ENCODE peak calls at places on chromosomes 4 and X, in nine cellular contexts. Y is HFF-Myc, M is progenitor cell of endocrine pancreas, Q is A549, T is brain microvascular endothelial cell, O is fibroblast of pulmonary artery, P is tibial nerve, F is PC-9, D is psoas muscle. J is an unnamed sample.

GRCh38 chr4:78356251-78356650 is 195.3 kb upstream of the ANXA3 start:
- DNase-seq in D (no peak), Y (no peak), P (no peak), Q (no peak), O (no peak), F (no peak), T (no peak), M (no peak), J (no peak)

GRCh38 chrX:15564981-15565579 is 35.7 kb downstream of the ACE2 start:
- DNase-seq in P (peak; percentile 38), T (peak; percentile 48), F (peak; percentile 80), Y (peak; percentile 33), O (peak; percentile 89), M (peak; percentile 19), D (peak; percentile 75), Q (peak; percentile 13), J (peak; percentile 8)

GRCh38 chrX:40444798-40445496 is 135.8 kb upstream of the ATP6AP2 start:
- DNase-seq in T (no peak), F (no peak), O (no peak), Q (no peak), P (no peak), Y (no peak), M (no peak), D (no peak), J (no peak)

GRCh38 chrX:130171446-130172126 is at the start of gene RAB33A:
- DNase-seq in T (no peak), M (no peak), D (no peak), Y (no peak), Q (no peak), F (no peak), P (no peak), O (peak; percentile 11), J (no peak)

GRCh38 chrX:45667666-45668065 is 467.0 kb upstream of the DIPK2B start:
- DNase-seq in T (no peak), P (no peak), Y (no peak), F (no peak), O (peak; percentile 6), D (no peak), Q (no peak), M (no peak), J (no peak)

GRCh38 chrX:114611018-114611619 is 27.2 kb downstream of the HTR2C start:
- DNase-seq in Q (peak; percentile 9), T (peak; percentile 28), O (peak; percentile 60), M (peak; percentile 15), F (no peak), Y (peak; percentile 14), D (no peak), P (peak; percentile 18), J (peak; percentile 28)

GRCh38 chr4:140567722-140568121 is 1.0 kb downstream of the UCP1 start:
- DNase-seq in F (no peak), Y (no peak), M (peak; percentile 15), Q (no peak), T (no peak), D (no peak), O (peak; percentile 4), P (no peak), J (no peak)

GRCh38 chrX:17802756-17803155 is 58.3 kb downstream of the RAI2 start:
- DNase-seq in F (no peak), T (no peak), P (no peak), M (no peak), Q (no peak), D (no peak), Y (no peak), O (no peak), J (no peak)

GRCh38 chrX:20063716-20064351 is 52.9 kb downstream of the MAP7D2 start:
- DNase-seq in P (no peak), O (no peak), D (no peak), T (no peak), M (no peak), Y (no peak), F (no peak), Q (no peak), J (no peak)

GRCh38 chrX:120452131-120452530 is 17.0 kb downstream of the LAMP2 start:
- DNase-seq in Q (peak; percentile 8), O (peak; percentile 35), T (peak; percentile 33), Y (no peak), M (no peak), D (no peak), P (no peak), F (no peak), J (no peak)

GRCh38 chr4:84298023-84298718 is 200.9 kb downstream of the NKX6-1 start:
- DNase-seq in Y (no peak), Q (no peak), O (no peak), M (no peak), F (no peak), P (no peak), D (no peak), T (no peak), J (no peak)

GRCh38 chrX:120781416-120781815 is 94.2 kb downstream of the CT47B1 start:
- DNase-seq in Y (no peak), F (no peak), P (no peak), T (no peak), D (no peak), Q (no peak), M (no peak), O (peak; percentile 59), J (no peak)

GRCh38 chrX:138986235-138986634 is 274.7 kb upstream of the FGF13 start:
- DNase-seq in Y (no peak), M (no peak), O (no peak), P (no peak), F (no peak), Q (no peak), T (no peak), D (no peak), J (no peak)
- TF ChIP-seq CTCF in Y (no peak), M (no peak), O (no peak), P (no peak), F (no peak), Q (no peak), T (no peak), D (no peak), J (no peak)

GRCh38 chr4:52234539-52235174 is 183.6 kb downstream of the SPATA18 start:
- DNase-seq in D (no peak), M (no peak), T (peak; percentile 17), Y (peak; percentile 37), F (peak; percentile 49), Q (peak; percentile 8), P (peak; percentile 15), O (peak; percentile 50), J (peak; percentile 10)
- TF ChIP-seq CTCF in D (peak; percentile 63), M (peak; percentile 68), T (no peak), Y (peak; percentile 25), F (peak; percentile 69), Q (peak; percentile 49), P (peak; percentile 18), O (peak; percentile 38), J (peak; percentile 37)

DNA sequence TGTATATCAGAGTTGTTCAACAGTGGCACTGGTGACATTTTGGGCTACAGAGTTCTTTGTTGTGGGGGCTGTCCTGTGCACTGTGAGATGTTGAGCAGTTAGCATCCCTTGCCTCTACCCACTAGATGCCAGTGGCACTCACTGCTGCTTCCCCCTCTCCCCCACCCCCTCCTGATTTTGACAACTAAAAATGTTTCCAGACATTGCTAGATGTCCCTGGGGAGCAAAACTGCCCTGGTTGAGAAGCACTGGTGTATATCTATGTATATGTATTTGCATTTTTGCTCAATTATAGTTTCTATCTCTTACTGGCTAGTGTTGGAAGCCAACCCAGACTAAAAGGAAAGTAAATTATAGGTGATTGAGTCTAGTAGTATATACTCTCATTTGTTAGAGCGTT is 2.4 kb downstream of the TMEM131L start:
- DNase-seq in P (no peak), F (no peak), T (no peak), D (no peak), Q (no peak), O (no peak), M (no peak), Y (no peak), J (no peak)
- TF ChIP-seq CTCF in P (no peak), F (no peak), T (no peak), D (no peak), Q (no peak), O (no peak), M (no peak), Y (no peak), J (no peak)

DNA sequence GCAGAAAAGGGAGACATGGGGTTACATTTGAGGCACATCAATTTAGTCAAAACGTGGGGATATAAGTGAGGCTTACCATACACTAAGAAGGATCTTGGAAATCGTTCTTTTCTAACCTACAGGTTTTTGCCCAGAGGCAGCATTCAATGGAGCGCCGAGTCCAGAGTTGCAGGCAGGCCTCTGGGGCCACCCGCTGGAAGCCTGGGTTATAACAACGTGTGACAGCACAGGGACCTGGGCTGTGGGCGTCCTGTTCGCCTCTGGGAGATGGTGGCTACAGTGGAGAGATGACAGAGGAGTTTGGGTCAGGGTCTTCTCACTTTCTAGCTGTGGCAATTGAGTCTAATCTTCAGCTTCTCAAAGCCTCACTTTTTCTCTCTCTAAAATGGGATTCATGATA is 53.9 kb downstream of the ENPP6 start:
- DNase-seq in Y (no peak), O (peak; percentile 34), Q (peak; percentile 60), P (peak; percentile 22), T (peak; percentile 34), M (peak; percentile 64), F (no peak), D (no peak), J (no peak)
- TF ChIP-seq CTCF in Y (peak; percentile 38), O (peak; percentile 49), Q (peak; percentile 48), P (peak; percentile 32), T (peak; percentile 79), M (peak; percentile 91), F (peak; percentile 48), D (peak; percentile 53), J (peak; percentile 79)

J was measured in Panc1.